ENCODE peak calls at places on chromosome 2, in four cellular contexts. C is lower lobe of right lung, U is heart right ventricle, A is brain microvascular endothelial cell. S is an unnamed sample.

GRCh38 chr2:62209427-62209991 is 13.6 kb downstream of the B3GNT2 start:
- DNase-seq in C (no peak), U (no peak), A (no peak), S (no peak)

GRCh38 chr2:238974510-238975166 is 126.8 kb downstream of the TWIST2 start:
- DNase-seq in C (no peak), U (no peak), A (peak; percentile 52), S (no peak)

GRCh38 chr2:35365859-35366258 is 989.7 kb upstream of the CRIM1 start:
- DNase-seq in C (no peak), U (no peak), A (no peak), S (no peak)

GRCh38 chr2:16633632-16634430 is 31.8 kb downstream of the CYRIA start:
- DNase-seq in C (no peak), U (no peak), A (peak; percentile 81), S (no peak)

GRCh38 chr2:201218780-201219179 is 35.8 kb downstream of the CASP10 start:
- DNase-seq in C (no peak), U (no peak), A (peak; percentile 22), S (no peak)

GRCh38 chr2:240959214-240959940 is 39.0 kb upstream of the SNED1 start:
- DNase-seq in C (no peak), U (no peak), A (no peak), S (peak; percentile 44)

GRCh38 chr2:217979151-217979811 is 23.5 kb downstream of the TNS1 start:
- DNase-seq in C (no peak), U (no peak), A (peak; percentile 33), S (no peak)

GRCh38 chr2:145887915-145888314 is 1368.0 kb upstream of the ZEB2 start:
- DNase-seq in C (no peak), U (no peak), A (no peak), S (no peak)

GRCh38 chr2:211437396-211437795 is 881.0 kb downstream of the CPS1 start:
- DNase-seq in C (no peak), U (no peak), A (no peak), S (no peak)

GRCh38 chr2:120969613-120970355 is 234.1 kb downstream of the GLI2 start:
- DNase-seq in C (no peak), U (no peak), A (no peak), S (peak; percentile 24)

GRCh38 chr2:44360749-44361329 is 455 bp downstream of the PREPL start:
- DNase-seq in C (no peak), U (no peak), A (peak; percentile 6), S (no peak)

GRCh38 chr2:223889133-223889769 is 51.9 kb upstream of the AP1S3 start:
- DNase-seq in C (no peak), U (no peak), A (no peak), S (no peak)

GRCh38 chr2:172885996-172886395 is 150.4 kb downstream of the RAPGEF4 start:
- DNase-seq in C (no peak), U (no peak), A (no peak), S (no peak)

GRCh38 chr2:222641336-222641735 is 14.6 kb downstream of the FARSB start:
- DNase-seq in C (no peak), U (no peak), A (no peak), S (no peak)

GRCh38 chr2:146820672-146821071 is 1024.2 kb upstream of the ACVR2A start:
- DNase-seq in C (no peak), U (no peak), A (peak; percentile 72), S (no peak)

GRCh38 chr2:28539095-28539494 is 43.2 kb downstream of the PLB1 start:
- DNase-seq in C (no peak), U (no peak), A (no peak), S (no peak)

GRCh38 chr2:54040250-54040649 is 69.5 kb upstream of the PSME4 start:
- DNase-seq in C (no peak), U (no peak), A (no peak), S (no peak)

GRCh38 chr2:150135223-150135883 is 352.1 kb downstream of the RND3 start:
- DNase-seq in C (no peak), U (no peak), A (no peak), S (no peak)

GRCh38 chr2:231886071-231886681 is 40.0 kb downstream of the NPPC start:
- DNase-seq in C (no peak), U (no peak), A (no peak), S (no peak)
- H3K27me3 ChIP-seq in C (peaks cover 15% of the 10 kb centered on the region), U (peaks cover 49% of the 10 kb centered on the region), A (peaks cover 3% of the 10 kb centered on the region), S (peaks cover 2% of the 10 kb centered on the region)

DNA sequence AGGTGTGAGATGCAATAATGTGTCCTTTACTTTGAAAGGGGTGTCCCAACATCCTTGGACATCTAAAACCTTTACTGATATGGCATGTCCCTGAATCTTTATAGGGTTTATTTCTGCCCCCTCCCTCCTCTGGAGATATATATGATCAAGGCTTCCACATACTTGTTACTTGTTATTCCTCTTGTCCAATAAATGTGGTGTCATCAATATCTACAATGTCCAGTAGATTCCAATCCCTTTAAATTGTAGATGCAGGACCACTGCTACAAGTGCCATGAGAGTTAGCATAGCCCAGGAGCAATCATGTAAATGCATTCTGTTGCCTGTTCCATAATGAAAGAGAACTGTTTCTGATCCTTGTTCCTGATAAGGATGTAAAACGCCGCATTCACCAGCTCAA is 479.7 kb upstream of the MEIS1 start:
- DNase-seq in C (no peak), U (no peak), A (no peak), S (no peak)
- H3K27me3 ChIP-seq in C (no peaks in the 10 kb centered on the region), U (no peaks in the 10 kb centered on the region), A (no peaks in the 10 kb centered on the region), S (no peaks in the 10 kb centered on the region)

GRCh38 chr2:100216015-100216414 is 73.6 kb upstream of the AFF3 start:
- DNase-seq in C (no peak), U (no peak), A (no peak), S (no peak)
- H3K27me3 ChIP-seq in C (no peaks in the 10 kb centered on the region), U (no peaks in the 10 kb centered on the region), A (no peaks in the 10 kb centered on the region), S (no peaks in the 10 kb centered on the region)

GRCh38 chr2:236454076-236454475 is 115.5 kb upstream of the ACKR3 start:
- DNase-seq in C (no peak), U (no peak), A (no peak), S (no peak)
- H3K27me3 ChIP-seq in C (peaks cover 6% of the 10 kb centered on the region), U (peaks cover 4% of the 10 kb centered on the region), A (no peaks in the 10 kb centered on the region), S (no peaks in the 10 kb centered on the region)

DNA sequence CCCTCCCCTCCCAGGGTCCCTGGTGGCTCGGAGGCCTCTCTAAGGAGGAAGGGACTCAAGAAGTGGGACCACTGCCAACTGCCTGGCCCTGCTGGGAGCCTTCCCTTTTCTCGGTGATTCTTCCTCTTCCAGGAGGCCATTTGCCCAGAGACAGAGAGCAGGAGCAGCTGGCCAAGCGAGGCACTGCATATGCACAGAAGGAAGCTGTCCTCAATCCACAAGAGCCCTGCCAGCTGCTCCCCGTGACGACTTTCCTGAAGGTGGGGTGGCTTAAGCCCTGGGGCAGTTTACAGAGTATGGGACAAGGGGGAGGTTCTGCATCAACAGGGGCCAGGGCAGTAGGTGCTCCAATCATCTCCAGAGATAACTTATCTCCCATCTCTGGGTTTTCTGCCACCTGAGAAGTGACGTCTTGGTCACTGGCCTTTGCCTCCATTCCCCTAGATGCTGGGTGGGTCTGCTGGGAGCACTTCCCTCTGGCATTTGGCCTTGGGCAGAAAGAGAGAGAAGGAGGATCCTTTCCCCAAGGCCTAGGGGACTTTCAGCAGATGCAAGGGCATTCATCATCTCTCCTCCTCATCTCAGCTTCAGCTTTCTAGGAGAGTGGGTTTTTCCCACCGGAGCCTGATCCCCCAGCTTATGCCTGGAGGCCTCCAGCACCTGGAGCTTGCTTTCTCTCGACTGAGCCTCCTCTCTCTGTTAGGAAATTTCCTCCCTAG is 28.5 kb downstream of the CIB4 start:
- DNase-seq in C (no peak), U (peak; percentile 64), A (no peak), S (peak; percentile 82)
- H3K27me3 ChIP-seq in C (no peaks in the 10 kb centered on the region), U (peaks cover 23% of the 10 kb centered on the region), A (peaks cover 54% of the 10 kb centered on the region), S (no peaks in the 10 kb centered on the region)

GRCh38 chr2:63257473-63257872 is 206.8 kb downstream of the OTX1 start:
- DNase-seq in C (no peak), U (no peak), A (no peak), S (no peak)

DNA sequence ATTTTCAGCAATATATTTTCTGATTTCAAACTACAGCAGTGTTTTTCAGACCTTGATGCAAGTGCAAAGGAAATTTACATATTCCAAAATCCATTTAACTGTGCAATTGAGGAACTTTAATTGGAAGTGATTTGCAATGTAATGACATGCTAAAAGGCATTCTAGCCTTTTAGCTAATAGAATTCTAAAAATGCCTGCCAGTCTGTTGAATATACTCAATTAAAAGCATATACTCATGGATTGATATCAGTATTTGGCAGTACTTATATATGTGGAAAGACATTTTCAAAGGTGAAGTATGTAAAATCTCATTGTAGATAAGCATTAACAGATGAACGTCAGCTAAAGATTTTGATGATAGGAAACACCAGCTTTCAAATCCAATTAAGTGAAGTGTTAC is 210.6 kb downstream of the OTX1 start:
- DNase-seq in C (no peak), U (no peak), A (no peak), S (no peak)
- H3K27me3 ChIP-seq in C (no peaks in the 10 kb centered on the region), U (no peaks in the 10 kb centered on the region), A (no peaks in the 10 kb centered on the region), S (no peaks in the 10 kb centered on the region)